ENCODE peak calls at places on chromosomes 2 and 18, in seven cellular contexts. One of them, this sample, is unnamed.

GRCh38 chr2:11675423-11676112 is 5.6 kb upstream of the NTSR2 start:
- DNase-seq in GM13976: no peak
- DNase-seq in Peyer's patch: no peak
- DNase-seq in adrenal gland: no peak
- DNase-seq in endothelial cell: no peak
- DNase-seq in endodermal cell: no peak
- DNase-seq in pancreas: no peak
- DNase-seq in this sample: no peak

GRCh38 chr18:59323931-59324622 is 5.6 kb upstream of the CPLX4 start:
- DNase-seq in GM13976: no peak
- DNase-seq in Peyer's patch: no peak
- DNase-seq in adrenal gland: no peak
- DNase-seq in endothelial cell: no peak
- DNase-seq in endodermal cell: no peak
- DNase-seq in pancreas: no peak
- DNase-seq in this sample: no peak

GRCh38 chr2:239443666-239444567 is 43.1 kb upstream of the HDAC4 start:
- DNase-seq in GM13976: no peak
- DNase-seq in Peyer's patch: no peak
- DNase-seq in adrenal gland: peak; percentile 70
- DNase-seq in endothelial cell: no peak
- DNase-seq in endodermal cell: peak; percentile 38
- DNase-seq in pancreas: no peak
- DNase-seq in this sample: no peak

GRCh38 chr2:150476809-150477302 is 10.6 kb downstream of the RND3 start:
- DNase-seq in GM13976: no peak
- DNase-seq in Peyer's patch: no peak
- DNase-seq in adrenal gland: no peak
- DNase-seq in endothelial cell: no peak
- DNase-seq in endodermal cell: no peak
- DNase-seq in pancreas: no peak
- DNase-seq in this sample: no peak

GRCh38 chr2:217183471-217183870 is 323.6 kb upstream of the TNP1 start:
- DNase-seq in GM13976: no peak
- DNase-seq in Peyer's patch: no peak
- DNase-seq in adrenal gland: no peak
- DNase-seq in endothelial cell: no peak
- DNase-seq in endodermal cell: no peak
- DNase-seq in pancreas: no peak
- DNase-seq in this sample: no peak

GRCh38 chr18:59871711-59872362 is 28.0 kb upstream of the PMAIP1 start:
- DNase-seq in GM13976: no peak
- DNase-seq in Peyer's patch: no peak
- DNase-seq in adrenal gland: no peak
- DNase-seq in endothelial cell: no peak
- DNase-seq in endodermal cell: peak; percentile 71
- DNase-seq in pancreas: no peak
- DNase-seq in this sample: no peak

GRCh38 chr2:112047537-112048235 is 7.4 kb upstream of the TMEM87B start:
- DNase-seq in GM13976: no peak
- DNase-seq in Peyer's patch: no peak
- DNase-seq in adrenal gland: no peak
- DNase-seq in endothelial cell: no peak
- DNase-seq in endodermal cell: peak; percentile 93
- DNase-seq in pancreas: no peak
- DNase-seq in this sample: no peak

GRCh38 chr2:202014328-202015034 is 19.2 kb upstream of the FZD7 start:
- DNase-seq in GM13976: no peak
- DNase-seq in Peyer's patch: no peak
- DNase-seq in adrenal gland: no peak
- DNase-seq in endothelial cell: no peak
- DNase-seq in endodermal cell: no peak
- DNase-seq in pancreas: no peak
- DNase-seq in this sample: no peak

GRCh38 chr2:103887625-103888024 is 966.3 kb upstream of the POU3F3 start:
- DNase-seq in GM13976: no peak
- DNase-seq in Peyer's patch: no peak
- DNase-seq in adrenal gland: no peak
- DNase-seq in endothelial cell: no peak
- DNase-seq in endodermal cell: no peak
- DNase-seq in pancreas: no peak
- DNase-seq in this sample: no peak

GRCh38 chr2:27716301-27717069 is 52.8 kb downstream of the SLC4A1AP start:
- DNase-seq in GM13976: no peak
- DNase-seq in Peyer's patch: no peak
- DNase-seq in adrenal gland: no peak
- DNase-seq in endothelial cell: peak; percentile 31
- DNase-seq in endodermal cell: peak; percentile 79
- DNase-seq in pancreas: no peak
- DNase-seq in this sample: no peak

GRCh38 chr2:881204-881918 is 69.3 kb upstream of the SNTG2 start:
- DNase-seq in GM13976: no peak
- DNase-seq in Peyer's patch: no peak
- DNase-seq in adrenal gland: peak; percentile 63
- DNase-seq in endothelial cell: no peak
- DNase-seq in endodermal cell: peak; percentile 38
- DNase-seq in pancreas: no peak
- DNase-seq in this sample: no peak

GRCh38 chr2:74835831-74836674 is 2.1 kb downstream of the HK2 start:
- DNase-seq in GM13976: peak; percentile 70
- DNase-seq in Peyer's patch: no peak
- DNase-seq in adrenal gland: no peak
- DNase-seq in endothelial cell: no peak
- DNase-seq in endodermal cell: peak; percentile 65
- DNase-seq in pancreas: no peak
- DNase-seq in this sample: no peak

GRCh38 chr2:54206596-54206995 is 49.4 kb downstream of the TSPYL6 start:
- DNase-seq in GM13976: peak; percentile 54
- DNase-seq in Peyer's patch: no peak
- DNase-seq in adrenal gland: no peak
- DNase-seq in endothelial cell: peak; percentile 9
- DNase-seq in endodermal cell: no peak
- DNase-seq in pancreas: no peak
- DNase-seq in this sample: no peak

GRCh38 chr2:21263622-21264021 is 139.9 kb downstream of the TDRD15 start:
- DNase-seq in GM13976: no peak
- DNase-seq in Peyer's patch: no peak
- DNase-seq in adrenal gland: no peak
- DNase-seq in endothelial cell: no peak
- DNase-seq in endodermal cell: no peak
- DNase-seq in pancreas: no peak
- DNase-seq in this sample: no peak

GRCh38 chr2:202044777-202045176 is 11.1 kb downstream of the FZD7 start:
- DNase-seq in GM13976: no peak
- DNase-seq in Peyer's patch: no peak
- DNase-seq in adrenal gland: no peak
- DNase-seq in endothelial cell: no peak
- DNase-seq in endodermal cell: no peak
- DNase-seq in pancreas: no peak
- DNase-seq in this sample: no peak

GRCh38 chr2:240762971-240763370 is 57.0 kb downstream of the KIF1A start:
- DNase-seq in GM13976: no peak
- DNase-seq in Peyer's patch: no peak
- DNase-seq in adrenal gland: no peak
- DNase-seq in endothelial cell: no peak
- DNase-seq in endodermal cell: no peak
- DNase-seq in pancreas: no peak
- DNase-seq in this sample: no peak

GRCh38 chr18:39274535-39274934 is 1708.9 kb upstream of the CELF4 start:
- DNase-seq in GM13976: no peak
- DNase-seq in Peyer's patch: no peak
- DNase-seq in adrenal gland: no peak
- DNase-seq in endothelial cell: no peak
- DNase-seq in endodermal cell: no peak
- DNase-seq in pancreas: no peak
- DNase-seq in this sample: no peak

GRCh38 chr2:96528680-96529375 is 7.7 kb upstream of the ARID5A start:
- DNase-seq in GM13976: no peak
- DNase-seq in Peyer's patch: no peak
- DNase-seq in adrenal gland: no peak
- DNase-seq in endothelial cell: no peak
- DNase-seq in endodermal cell: peak; percentile 53
- DNase-seq in pancreas: no peak
- DNase-seq in this sample: peak; percentile 16

GRCh38 chr2:39059366-39059952 is 61.4 kb downstream of the SOS1 start:
- DNase-seq in GM13976: peak; percentile 38
- DNase-seq in Peyer's patch: no peak
- DNase-seq in adrenal gland: no peak
- DNase-seq in endothelial cell: no peak
- DNase-seq in endodermal cell: no peak
- DNase-seq in pancreas: no peak
- DNase-seq in this sample: no peak

GRCh38 chr2:134189009-134189717 is 64.7 kb upstream of the MGAT5 start:
- DNase-seq in GM13976: no peak
- DNase-seq in Peyer's patch: no peak
- DNase-seq in adrenal gland: no peak
- DNase-seq in endothelial cell: no peak
- DNase-seq in endodermal cell: no peak
- DNase-seq in pancreas: no peak
- DNase-seq in this sample: no peak

GRCh38 chr2:137729305-137729704 is 235.0 kb upstream of the HNMT start:
- DNase-seq in GM13976: no peak
- DNase-seq in Peyer's patch: no peak
- DNase-seq in adrenal gland: no peak
- DNase-seq in endothelial cell: no peak
- DNase-seq in endodermal cell: no peak
- DNase-seq in pancreas: no peak
- DNase-seq in this sample: no peak

GRCh38 chr18:9513971-9514512 is 38.7 kb downstream of the RALBP1 start:
- DNase-seq in GM13976: no peak
- DNase-seq in Peyer's patch: no peak
- DNase-seq in adrenal gland: no peak
- DNase-seq in endothelial cell: no peak
- DNase-seq in endodermal cell: no peak
- DNase-seq in pancreas: no peak
- DNase-seq in this sample: no peak

GRCh38 chr2:160869411-160869810 is 290.8 kb upstream of the TANK start:
- DNase-seq in GM13976: no peak
- DNase-seq in Peyer's patch: no peak
- DNase-seq in adrenal gland: no peak
- DNase-seq in endothelial cell: no peak
- DNase-seq in endodermal cell: no peak
- DNase-seq in pancreas: no peak
- DNase-seq in this sample: no peak

GRCh38 chr2:8627019-8627691 is 54.7 kb upstream of the ID2 start:
- DNase-seq in GM13976: no peak
- DNase-seq in Peyer's patch: peak; percentile 66
- DNase-seq in adrenal gland: no peak
- DNase-seq in endothelial cell: no peak
- DNase-seq in endodermal cell: no peak
- DNase-seq in pancreas: no peak
- DNase-seq in this sample: no peak

GRCh38 chr2:44934521-44934961 is 7.0 kb upstream of the SIX3 start:
- DNase-seq in GM13976: no peak
- DNase-seq in Peyer's patch: no peak
- DNase-seq in adrenal gland: no peak
- DNase-seq in endothelial cell: no peak
- DNase-seq in endodermal cell: peak; percentile 78
- DNase-seq in pancreas: no peak
- DNase-seq in this sample: no peak

GRCh38 chr2:135799738-135800137 is 37.2 kb downstream of the LCT start:
- DNase-seq in GM13976: no peak
- DNase-seq in Peyer's patch: no peak
- DNase-seq in adrenal gland: no peak
- DNase-seq in endothelial cell: no peak
- DNase-seq in endodermal cell: no peak
- DNase-seq in pancreas: no peak
- DNase-seq in this sample: no peak
- TF ChIP-seq CTCF in GM13976: no peak
- TF ChIP-seq CTCF in Peyer's patch: no peak
- TF ChIP-seq CTCF in adrenal gland: no peak
- TF ChIP-seq CTCF in endothelial cell: no peak
- TF ChIP-seq CTCF in endodermal cell: peak; percentile 42
- TF ChIP-seq CTCF in pancreas: no peak
- TF ChIP-seq CTCF in this sample: no peak

GRCh38 chr2:78757191-78757590 is 268.3 kb upstream of the REG3G start:
- DNase-seq in GM13976: no peak
- DNase-seq in Peyer's patch: no peak
- DNase-seq in adrenal gland: no peak
- DNase-seq in endothelial cell: no peak
- DNase-seq in endodermal cell: no peak
- DNase-seq in pancreas: no peak
- DNase-seq in this sample: no peak
- TF ChIP-seq CTCF in GM13976: no peak
- TF ChIP-seq CTCF in Peyer's patch: no peak
- TF ChIP-seq CTCF in adrenal gland: no peak
- TF ChIP-seq CTCF in endothelial cell: no peak
- TF ChIP-seq CTCF in endodermal cell: no peak
- TF ChIP-seq CTCF in pancreas: no peak
- TF ChIP-seq CTCF in this sample: no peak

GRCh38 chr2:196224767-196225166 is 53.4 kb upstream of the STK17B start:
- DNase-seq in GM13976: no peak
- DNase-seq in Peyer's patch: no peak
- DNase-seq in adrenal gland: no peak
- DNase-seq in endothelial cell: no peak
- DNase-seq in endodermal cell: no peak
- DNase-seq in pancreas: no peak
- DNase-seq in this sample: no peak

GRCh38 chr2:196217116-196217515 is 45.7 kb upstream of the STK17B start:
- DNase-seq in GM13976: no peak
- DNase-seq in Peyer's patch: no peak
- DNase-seq in adrenal gland: no peak
- DNase-seq in endothelial cell: no peak
- DNase-seq in endodermal cell: no peak
- DNase-seq in pancreas: no peak
- DNase-seq in this sample: no peak

GRCh38 chr2:196218109-196218508 is 46.7 kb upstream of the STK17B start:
- DNase-seq in GM13976: no peak
- DNase-seq in Peyer's patch: no peak
- DNase-seq in adrenal gland: no peak
- DNase-seq in endothelial cell: no peak
- DNase-seq in endodermal cell: no peak
- DNase-seq in pancreas: no peak
- DNase-seq in this sample: no peak

GRCh38 chr2:196219686-196220085 is 48.3 kb upstream of the STK17B start:
- DNase-seq in GM13976: no peak
- DNase-seq in Peyer's patch: no peak
- DNase-seq in adrenal gland: no peak
- DNase-seq in endothelial cell: no peak
- DNase-seq in endodermal cell: no peak
- DNase-seq in pancreas: no peak
- DNase-seq in this sample: no peak

DNA sequence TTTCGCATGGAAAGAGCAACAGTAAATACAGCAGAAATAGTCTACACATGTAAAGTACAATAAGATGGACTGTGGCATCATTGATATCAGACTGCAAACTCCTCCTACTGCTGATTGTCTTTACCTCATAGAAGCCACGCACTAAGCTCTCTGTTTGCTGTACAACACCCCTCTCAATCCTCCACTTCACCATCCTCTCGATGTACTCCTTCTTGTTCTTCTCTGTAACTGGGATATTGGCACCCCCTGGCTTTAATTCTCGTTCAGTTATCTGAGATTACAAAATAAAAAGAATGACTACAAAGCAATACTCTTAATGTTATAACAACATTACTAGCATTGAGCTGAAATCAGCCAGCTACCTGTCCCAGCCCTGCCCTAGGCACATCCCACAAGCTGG is 49.3 kb upstream of the STK17B start:
- DNase-seq in GM13976: no peak
- DNase-seq in Peyer's patch: no peak
- DNase-seq in adrenal gland: no peak
- DNase-seq in endothelial cell: no peak
- DNase-seq in endodermal cell: no peak
- DNase-seq in pancreas: no peak
- DNase-seq in this sample: no peak
- TF ChIP-seq CTCF in GM13976: no peak
- TF ChIP-seq CTCF in Peyer's patch: peak; percentile 7
- TF ChIP-seq CTCF in adrenal gland: no peak
- TF ChIP-seq CTCF in endothelial cell: no peak
- TF ChIP-seq CTCF in endodermal cell: no peak
- TF ChIP-seq CTCF in pancreas: no peak
- TF ChIP-seq CTCF in this sample: no peak

GRCh38 chr18:23226386-23226785 is 91.1 kb downstream of the CABLES1 start:
- DNase-seq in GM13976: no peak
- DNase-seq in Peyer's patch: no peak
- DNase-seq in adrenal gland: no peak
- DNase-seq in endothelial cell: no peak
- DNase-seq in endodermal cell: no peak
- DNase-seq in pancreas: no peak
- DNase-seq in this sample: no peak
- TF ChIP-seq CTCF in GM13976: no peak
- TF ChIP-seq CTCF in Peyer's patch: no peak
- TF ChIP-seq CTCF in adrenal gland: no peak
- TF ChIP-seq CTCF in endothelial cell: no peak
- TF ChIP-seq CTCF in endodermal cell: no peak
- TF ChIP-seq CTCF in pancreas: no peak
- TF ChIP-seq CTCF in this sample: no peak

This sample was measured in activated B cell treated with CpG ODN at 0.5 μM for 24 hours.